ENCODE peak calls at places on chromosomes 6 and 20, in eight cellular contexts. J, Q, W, F, U, H, P and D are unnamed samples.

GRCh38 chr6:93819189-93819588 is 399.8 kb upstream of the EPHA7 start:
- DNase-seq in U (no peak), Q (no peak), H (no peak), P (peak; percentile 3), F (no peak), W (no peak), J (peak; percentile 4), D (no peak)

GRCh38 chr6:112086744-112087135 is 542 bp downstream of the TUBE1 start:
- DNase-seq in W (peak; percentile 66), Q (no peak), U (peak; percentile 60), P (peak; percentile 62), H (no peak), J (no peak), F (peak; percentile 12), D (no peak)

GRCh38 chr6:25237579-25237978 is 41.6 kb upstream of the CARMIL1 start:
- DNase-seq in Q (no peak), U (peak; percentile 57), J (no peak), H (no peak), W (no peak), P (no peak), F (no peak), D (no peak)

GRCh38 chr20:11861479-11861878 is 56.2 kb upstream of the BTBD3 start:
- DNase-seq in P (no peak), Q (no peak), H (no peak), U (no peak), F (no peak), J (no peak), W (no peak), D (no peak)

GRCh38 chr20:24837721-24838456 is 111.2 kb upstream of the CST7 start:
- DNase-seq in U (peak; percentile 13), W (no peak), J (no peak), P (no peak), Q (no peak), F (no peak), H (peak; percentile 5), D (no peak)

GRCh38 chr6:147879031-147879430 is 370.5 kb downstream of the SAMD5 start:
- DNase-seq in Q (no peak), P (no peak), U (no peak), F (no peak), W (no peak), J (no peak), H (no peak), D (no peak)

GRCh38 chr6:127051571-127052260 is 66.8 kb upstream of the RSPO3 start:
- DNase-seq in J (no peak), H (no peak), U (peak; percentile 87), W (peak; percentile 25), Q (no peak), P (peak; percentile 22), F (no peak), D (no peak)

GRCh38 chr20:63708301-63709148 is 686 bp downstream of the ZGPAT start:
- DNase-seq in H (peak; percentile 28), W (no peak), Q (no peak), P (no peak), J (peak; percentile 26), U (no peak), F (no peak), D (no peak)

GRCh38 chr6:108565091-108565766 is 4.5 kb downstream of the FOXO3 start:
- DNase-seq in W (no peak), Q (no peak), P (no peak), F (no peak), H (no peak), U (no peak), J (no peak), D (no peak)

GRCh38 chr6:139919107-139920026 is 544.9 kb upstream of the CITED2 start:
- DNase-seq in Q (no peak), P (no peak), F (no peak), U (no peak), H (no peak), W (peak; percentile 50), J (no peak), D (no peak)

GRCh38 chr20:59153355-59153681 is 10.3 kb upstream of the ZNF831 start:
- DNase-seq in U (no peak), W (no peak), J (no peak), P (no peak), H (no peak), Q (no peak), F (no peak), D (no peak)

GRCh38 chr6:4316867-4317400 is 181.6 kb upstream of the ECI2 start:
- DNase-seq in Q (no peak), F (peak; percentile 80), U (peak; percentile 86), P (peak; percentile 96), J (no peak), W (peak; percentile 91), H (no peak), D (no peak)

GRCh38 chr20:49483706-49484101 is 1.2 kb upstream of the KCNB1 start:
- DNase-seq in H (peak; percentile 45), F (no peak), P (no peak), Q (no peak), U (no peak), J (no peak), W (no peak), D (no peak)

GRCh38 chr20:4041748-4042411 is 26.5 kb upstream of the RNF24 start:
- DNase-seq in J (no peak), Q (no peak), P (peak; percentile 98), U (peak; percentile 60), W (no peak), F (peak; percentile 94), H (no peak), D (no peak)

GRCh38 chr6:34393191-34393967 is 910 bp upstream of the NUDT3 start:
- DNase-seq in H (no peak), P (no peak), U (no peak), J (no peak), Q (no peak), W (no peak), F (peak; percentile 66), D (no peak)

GRCh38 chr6:84082693-84083265 is 49.2 kb downstream of the MRAP2 start:
- DNase-seq in Q (no peak), W (no peak), P (no peak), F (no peak), U (no peak), H (no peak), J (no peak), D (no peak)

GRCh38 chr20:53927990-53928389 is 142.4 kb downstream of the BCAS1 start:
- DNase-seq in H (no peak), W (no peak), Q (no peak), U (no peak), J (no peak), F (no peak), P (no peak), D (no peak)

GRCh38 chr6:12034349-12034748 is 22.2 kb downstream of the HIVEP1 start:
- DNase-seq in P (no peak), U (no peak), J (no peak), W (no peak), Q (no peak), F (no peak), H (no peak), D (no peak)
- TF ChIP-seq CTCF in P (no peak), U (no peak), J (no peak), W (no peak), Q (no peak), F (no peak), H (no peak), D (no peak)

GRCh38 chr6:36547646-36548400 is 544 bp upstream of the STK38 start:
- DNase-seq in P (no peak), W (no peak), U (no peak), J (no peak), F (peak; percentile 26), H (peak; percentile 28), Q (no peak), D (no peak)

GRCh38 chr6:36545767-36546663 is 1.3 kb downstream of the STK38 start:
- DNase-seq in U (no peak), F (peak; percentile 32), J (peak; percentile 4), H (no peak), W (peak; percentile 15), P (peak; percentile 44), Q (no peak), D (no peak)

GRCh38 chr6:36546664-36546957 is 668 bp downstream of the STK38 start:
- DNase-seq in W (peak; percentile 10), P (no peak), J (no peak), H (no peak), F (no peak), U (no peak), Q (no peak), D (peak; percentile 6)

GRCh38 chr6:36548401-36548743 is 1.1 kb upstream of the STK38 start:
- DNase-seq in J (no peak), W (no peak), P (no peak), Q (no peak), F (no peak), U (no peak), H (no peak), D (no peak)

DNA sequence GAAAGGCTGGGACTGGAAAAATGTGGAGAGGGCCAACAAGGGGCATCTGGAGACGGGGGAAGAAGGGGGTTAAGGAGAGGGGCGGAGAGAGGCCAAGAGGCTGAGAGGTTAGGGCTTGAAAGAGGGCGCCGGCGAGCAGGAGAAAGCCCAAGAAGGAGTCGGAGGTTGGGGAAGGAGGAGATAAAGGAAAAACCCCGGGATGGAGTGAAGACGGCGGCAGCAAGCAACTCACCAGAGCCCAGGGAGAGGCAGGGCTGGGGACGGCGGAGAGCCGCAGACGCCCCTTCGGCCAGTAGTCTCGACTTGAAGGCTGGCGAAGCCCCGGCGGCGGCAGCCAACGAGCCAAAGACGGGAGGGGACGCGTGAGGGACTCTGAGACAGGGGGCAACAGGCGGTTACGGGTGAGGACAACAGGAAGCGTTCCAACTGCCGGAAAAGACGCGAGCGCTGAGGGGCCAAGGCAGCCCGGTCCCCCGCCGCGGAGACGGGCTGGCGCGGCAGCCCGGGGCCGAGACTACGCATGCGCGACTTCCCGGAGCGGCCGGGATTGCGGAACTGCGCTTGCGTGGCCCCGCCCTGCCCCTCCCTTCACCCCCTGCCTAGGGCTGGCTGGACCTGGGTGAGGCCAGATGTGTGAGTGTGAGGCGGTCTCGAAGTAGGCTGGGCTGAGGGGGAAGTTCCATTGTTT is at the start of gene STK38:
- DNase-seq in P (peak; percentile 87), F (peak; percentile 95), Q (peak; percentile 93), J (peak; percentile 95), H (peak; percentile 94), U (peak; percentile 74), W (peak; percentile 91), D (peak; percentile 89)
- TF ChIP-seq CTCF in P (peak; percentile 10), F (no peak), Q (peak; percentile 10), J (no peak), H (no peak), U (no peak), W (peak; percentile 11), D (peak; percentile 19)

DNA sequence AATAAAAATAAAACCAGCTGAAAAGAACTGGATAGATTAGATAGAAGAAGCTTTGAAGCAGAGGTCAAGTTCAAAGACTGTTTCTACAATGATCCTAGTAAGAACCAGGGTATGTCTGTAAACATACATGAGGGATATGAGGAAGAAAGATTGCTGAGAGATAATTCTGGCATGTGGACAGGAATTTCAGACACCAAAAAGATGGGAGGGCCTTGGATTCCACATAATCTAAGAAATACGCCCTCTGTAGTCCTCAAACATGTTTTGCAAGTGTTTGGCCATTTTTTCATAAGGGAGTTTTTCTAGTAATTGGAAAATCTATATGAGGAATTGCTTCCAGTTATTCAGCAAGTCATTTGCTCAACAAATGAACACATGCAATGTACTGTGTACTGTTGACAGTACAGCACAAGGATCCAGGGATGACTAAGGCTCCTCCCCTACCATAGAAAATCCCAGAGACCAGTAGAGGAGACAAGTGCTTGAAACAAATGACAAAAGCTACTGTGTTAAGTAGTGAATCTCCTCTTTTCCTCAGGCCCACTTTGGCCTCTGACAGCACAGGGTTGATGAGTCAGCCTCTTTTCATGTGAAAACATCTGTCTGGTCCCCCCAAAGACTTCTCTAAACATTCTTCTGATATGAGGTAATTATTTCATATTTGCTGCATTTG is 795.9 kb downstream of the MAFB start:
- DNase-seq in F (no peak), Q (no peak), J (no peak), H (no peak), U (no peak), P (no peak), W (peak; percentile 27), D (no peak)
- TF ChIP-seq CTCF in F (no peak), Q (no peak), J (no peak), H (peak; percentile 35), U (peak; percentile 20), P (no peak), W (peak; percentile 18), D (peak; percentile 43)

GRCh38 chr20:21303061-21303871 is at the start of gene XRN2:
- DNase-seq in U (peak; percentile 91), J (peak; percentile 95), Q (peak; percentile 89), H (peak; percentile 95), W (peak; percentile 96), P (peak; percentile 93), F (peak; percentile 96), D (peak; percentile 94)
- TF ChIP-seq CTCF in U (peak; percentile 32), J (no peak), Q (peak; percentile 9), H (no peak), W (no peak), P (no peak), F (no peak), D (no peak)